ENCODE peak calls at places on chromosome 6, in nine cellular contexts. V is ovary, Q is heart right ventricle, N is adrenal gland, X is body of pancreas, R is suprapubic skin, F is fibroblast of lung, E is upper lobe of left lung, B is right cardiac atrium. L is an unnamed sample.
A peak's percentile ranks its signal among the peaks of the same experiment; 100 is the strongest.

GRCh38 chr6:10014561-10014960 is 400.3 kb downstream of the TFAP2A start:
- DNase-seq in R (no peak), F (peak; percentile 26), N (no peak), V (no peak), B (no peak), E (no peak), X (no peak), Q (no peak), L (no peak)

GRCh38 chr6:104483225-104483834 is 376.4 kb downstream of the HACE1 start:
- DNase-seq in X (no peak), B (no peak), N (no peak), Q (no peak), V (no peak), R (no peak), F (no peak), E (no peak), L (no peak)

GRCh38 chr6:76682842-76683241 is 610.4 kb upstream of the IMPG1 start:
- DNase-seq in Q (no peak), V (no peak), E (no peak), X (no peak), B (no peak), N (no peak), F (peak; percentile 4), R (no peak), L (no peak)

GRCh38 chr6:16669227-16669626 is 92.0 kb downstream of the ATXN1 start:
- DNase-seq in F (peak; percentile 82), V (no peak), E (no peak), B (no peak), X (no peak), R (no peak), N (no peak), Q (no peak), L (peak; percentile 35)

GRCh38 chr6:7535498-7535897 is 6.0 kb upstream of the DSP start:
- DNase-seq in E (no peak), N (no peak), V (no peak), B (no peak), Q (no peak), X (no peak), R (no peak), F (peak; percentile 64), L (no peak)

GRCh38 chr6:71619836-71620235 is 266.5 kb upstream of the RIMS1 start:
- DNase-seq in N (no peak), F (no peak), E (no peak), X (no peak), R (no peak), B (no peak), V (no peak), Q (no peak), L (no peak)

GRCh38 chr6:1916334-1916985 is 306.7 kb downstream of the FOXC1 start:
- DNase-seq in B (no peak), E (no peak), Q (no peak), F (peak; percentile 87), N (no peak), V (no peak), X (no peak), R (no peak), L (no peak)

GRCh38 chr6:151493495-151494234 is at the start of gene CCDC170:
- DNase-seq in F (peak; percentile 17), X (peak; percentile 36), V (peak; percentile 68), E (peak; percentile 94), B (peak; percentile 63), Q (peak; percentile 32), N (peak; percentile 36), R (no peak), L (no peak)

GRCh38 chr6:43509142-43509983 is 783 bp downstream of the LRRC73 start:
- DNase-seq in V (no peak), E (no peak), Q (no peak), F (no peak), R (no peak), N (peak; percentile 52), B (peak; percentile 39), X (no peak), L (no peak)

GRCh38 chr6:21538186-21538798 is 55.3 kb upstream of the SOX4 start:
- DNase-seq in R (no peak), F (peak; percentile 80), E (no peak), B (no peak), V (no peak), Q (no peak), X (no peak), N (no peak), L (no peak)

GRCh38 chr6:90364291-90364690 is 67.6 kb upstream of the BACH2 start:
- DNase-seq in R (no peak), X (no peak), V (no peak), F (no peak), N (no peak), B (no peak), E (no peak), Q (no peak), L (no peak)

GRCh38 chr6:35730745-35731413 is 6.0 kb upstream of the ARMC12 start:
- DNase-seq in Q (no peak), X (no peak), B (peak; percentile 35), R (peak; percentile 74), N (no peak), F (no peak), E (no peak), V (no peak), L (no peak)

GRCh38 chr6:99521557-99522286 is 6.5 kb upstream of the USP45 start:
- DNase-seq in B (peak; percentile 53), R (no peak), Q (no peak), E (no peak), X (peak; percentile 16), N (peak; percentile 58), V (peak; percentile 35), F (peak; percentile 64), L (no peak)

GRCh38 chr6:18269253-18269652 is 4.9 kb upstream of the DEK start:
- DNase-seq in X (no peak), V (no peak), N (peak; percentile 62), F (peak; percentile 62), B (no peak), E (no peak), Q (no peak), R (no peak), L (no peak)

GRCh38 chr6:31792741-31793140 is 2.8 kb downstream of the VARS1 start:
- DNase-seq in B (no peak), E (peak; percentile 65), F (peak; percentile 70), R (no peak), V (no peak), N (peak; percentile 69), Q (no peak), X (no peak), L (no peak)

GRCh38 chr6:73325656-73326055 is 28.4 kb downstream of the DPPA5 start:
- DNase-seq in F (no peak), B (no peak), E (no peak), Q (no peak), V (no peak), R (no peak), X (no peak), N (no peak), L (no peak)

GRCh38 chr6:125174626-125175025 is 21.1 kb downstream of the TPD52L1 start:
- DNase-seq in E (no peak), R (no peak), N (no peak), Q (no peak), F (no peak), X (no peak), V (no peak), B (no peak), L (no peak)

GRCh38 chr6:74798302-74798701 is 407.6 kb downstream of the COL12A1 start:
- DNase-seq in B (no peak), X (no peak), E (no peak), V (no peak), Q (no peak), N (no peak), R (no peak), F (no peak), L (no peak)
- H3K4me1 ChIP-seq in B (no peaks in the 10 kb centered on the region), X (no peaks in the 10 kb centered on the region), E (no peaks in the 10 kb centered on the region), V (no peaks in the 10 kb centered on the region), Q (no peaks in the 10 kb centered on the region), N (no peaks in the 10 kb centered on the region), R (no peaks in the 10 kb centered on the region), F (no peaks in the 10 kb centered on the region), L (no peaks in the 10 kb centered on the region)

GRCh38 chr6:82195619-82196018 is 51.9 kb downstream of the IBTK start:
- DNase-seq in N (no peak), R (no peak), V (no peak), F (no peak), E (no peak), Q (no peak), B (no peak), X (no peak), L (no peak)

GRCh38 chr6:82197784-82198183 is 49.8 kb downstream of the IBTK start:
- DNase-seq in N (no peak), V (no peak), B (no peak), Q (no peak), F (no peak), R (no peak), E (no peak), X (no peak), L (no peak)

GRCh38 chr6:82196159-82196558 is 51.4 kb downstream of the IBTK start:
- DNase-seq in B (no peak), N (no peak), V (no peak), R (no peak), X (no peak), F (no peak), Q (no peak), E (no peak), L (no peak)
- H3K27ac ChIP-seq in B (no peak overlapping the region), N (no peak overlapping the region), V (no peak overlapping the region), R (no peak overlapping the region), X (no peak overlapping the region), F (no peak overlapping the region), Q (no peak overlapping the region), E (no peak overlapping the region), L (no peak overlapping the region)

DNA sequence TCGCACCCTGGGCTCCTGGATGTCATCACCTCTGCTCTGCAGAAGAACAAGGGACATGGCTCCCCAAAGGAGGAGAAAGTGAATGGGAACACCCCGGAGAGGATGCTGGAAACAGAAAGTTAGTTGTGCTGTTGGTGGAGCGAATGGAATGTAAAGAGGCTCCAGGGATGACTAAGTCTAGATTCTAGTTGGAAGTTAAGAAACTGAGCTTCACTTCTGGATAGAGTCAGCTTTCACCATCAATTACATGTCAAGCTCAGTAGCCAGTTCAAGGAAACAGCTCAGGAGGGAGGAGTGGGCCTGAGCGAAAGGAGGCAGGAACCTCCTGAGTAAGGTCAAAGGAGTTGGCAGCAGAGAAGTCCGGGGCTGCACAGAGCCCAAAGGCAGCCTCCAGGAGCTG is 132.1 kb upstream of the ARID1B start:
- DNase-seq in R (no peak), E (no peak), V (no peak), B (no peak), X (no peak), N (no peak), Q (no peak), F (peak; percentile 70), L (no peak)
- H3K4me3 ChIP-seq in R (no peak overlapping the region), E (no peak overlapping the region), V (no peak overlapping the region), B (no peak overlapping the region), X (no peak overlapping the region), N (no peak overlapping the region), Q (no peak overlapping the region), F (no peak overlapping the region), L (no peak overlapping the region)

DNA sequence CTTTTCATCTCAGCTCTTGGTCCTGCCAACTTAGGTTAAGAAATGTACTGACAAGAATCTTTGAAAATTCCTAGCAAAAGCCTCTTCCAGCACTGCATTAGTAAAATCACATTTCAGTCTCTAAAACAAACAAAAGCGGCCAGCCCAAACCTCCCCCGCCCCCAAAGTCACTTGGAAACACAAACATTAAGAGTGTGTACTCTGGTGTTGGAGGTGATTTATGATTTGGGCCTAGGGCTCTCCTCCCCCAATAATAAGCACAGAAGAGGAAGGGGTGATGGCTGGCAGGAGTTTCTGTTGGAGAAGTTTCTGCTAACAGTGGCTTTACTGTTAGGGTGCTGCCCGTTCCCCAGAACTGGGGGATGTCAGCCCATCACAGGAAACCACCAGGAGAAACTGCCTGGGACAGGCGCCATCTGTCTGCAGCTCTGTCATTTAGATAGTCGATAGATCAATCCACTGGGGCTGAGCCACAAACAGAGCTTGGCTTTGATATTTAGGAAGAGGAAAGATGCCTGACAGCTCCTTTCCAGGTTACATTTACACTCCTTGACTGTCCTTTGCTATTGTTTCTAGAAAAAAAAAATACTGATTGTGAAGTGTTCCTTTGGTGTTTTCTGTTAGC is 199.5 kb downstream of the CD83 start:
- DNase-seq in V (no peak), B (no peak), E (no peak), X (no peak), F (no peak), N (no peak), R (no peak), Q (no peak), L (no peak)
- H3K4me1 ChIP-seq in V (peaks cover 2% of the 10 kb centered on the region), B (no peaks in the 10 kb centered on the region), E (peaks cover 14% of the 10 kb centered on the region), X (peaks cover 11% of the 10 kb centered on the region), F (no peaks in the 10 kb centered on the region), N (no peaks in the 10 kb centered on the region), R (no peaks in the 10 kb centered on the region), Q (no peaks in the 10 kb centered on the region), L (no peaks in the 10 kb centered on the region)